ENCODE peak calls at places on chromosome 4, in five cellular contexts. J, H, Y, M and P are unnamed samples.

GRCh38 chr4:142551513-142552280 is 294.4 kb downstream of the INPP4B start:
- DNase-seq in Y (no peak), H (no peak), M (no peak), J (no peak), P (no peak)

GRCh38 chr4:122458625-122459024 is 2.1 kb upstream of the IL2 start:
- DNase-seq in Y (peak), H (no peak), J (no peak), M (peak), P (no peak)

GRCh38 chr4:7124643-7125442 is 57.0 kb upstream of the GRPEL1 start:
- DNase-seq in J (no peak), Y (peak), H (peak), M (peak), P (peak)

GRCh38 chr4:151284534-151285245 is 7.7 kb downstream of the PRSS48 start:
- DNase-seq in M (no peak), J (no peak), Y (no peak), H (no peak), P (no peak)

GRCh38 chr4:1402021-1402515 is 4.2 kb downstream of the NKX1-1 start:
- DNase-seq in Y (no peak), M (peak), J (no peak), H (peak), P (no peak)

GRCh38 chr4:53453385-53453784 is 75.9 kb downstream of the FIP1L1 start:
- DNase-seq in M (no peak), H (no peak), Y (no peak), J (no peak), P (no peak)

GRCh38 chr4:181752516-181752915 is 490.7 kb upstream of the TENM3 start:
- DNase-seq in H (no peak), J (no peak), Y (no peak), M (no peak), P (no peak)

GRCh38 chr4:139555705-139556070 is 331 bp downstream of the SETD7 start:
- DNase-seq in H (peak), J (peak), M (peak), Y (no peak), P (no peak)

GRCh38 chr4:15244354-15244753 is 183.5 kb upstream of the C1QTNF7 start:
- DNase-seq in M (no peak), J (no peak), Y (no peak), H (no peak), P (no peak)

GRCh38 chr4:185748901-185749390 is 63.0 kb downstream of the SORBS2 start:
- DNase-seq in M (no peak), Y (no peak), J (no peak), H (no peak), P (no peak)

GRCh38 chr4:165502919-165503907 is 124.4 kb downstream of the CPE start:
- DNase-seq in Y (no peak), M (peak), H (no peak), J (no peak), P (no peak)

GRCh38 chr4:123974419-123975105 is 578.0 kb downstream of the SPRY1 start:
- DNase-seq in M (no peak), H (no peak), Y (no peak), J (no peak), P (no peak)

GRCh38 chr4:138558886-138559285 is 316.7 kb upstream of the SLC7A11 start:
- DNase-seq in Y (no peak), J (no peak), H (no peak), M (no peak), P (no peak)

GRCh38 chr4:177239878-177240277 is 69.8 kb upstream of the NEIL3 start:
- DNase-seq in H (no peak), Y (no peak), M (no peak), J (no peak), P (no peak)

GRCh38 chr4:21134994-21135393 is 434.7 kb downstream of the PACRGL start:
- DNase-seq in Y (peak), J (no peak), M (peak), H (no peak), P (no peak)
- TF ChIP-seq CTCF in Y (no peak), J (no peak), M (peak), H (no peak), P (no peak)

DNA sequence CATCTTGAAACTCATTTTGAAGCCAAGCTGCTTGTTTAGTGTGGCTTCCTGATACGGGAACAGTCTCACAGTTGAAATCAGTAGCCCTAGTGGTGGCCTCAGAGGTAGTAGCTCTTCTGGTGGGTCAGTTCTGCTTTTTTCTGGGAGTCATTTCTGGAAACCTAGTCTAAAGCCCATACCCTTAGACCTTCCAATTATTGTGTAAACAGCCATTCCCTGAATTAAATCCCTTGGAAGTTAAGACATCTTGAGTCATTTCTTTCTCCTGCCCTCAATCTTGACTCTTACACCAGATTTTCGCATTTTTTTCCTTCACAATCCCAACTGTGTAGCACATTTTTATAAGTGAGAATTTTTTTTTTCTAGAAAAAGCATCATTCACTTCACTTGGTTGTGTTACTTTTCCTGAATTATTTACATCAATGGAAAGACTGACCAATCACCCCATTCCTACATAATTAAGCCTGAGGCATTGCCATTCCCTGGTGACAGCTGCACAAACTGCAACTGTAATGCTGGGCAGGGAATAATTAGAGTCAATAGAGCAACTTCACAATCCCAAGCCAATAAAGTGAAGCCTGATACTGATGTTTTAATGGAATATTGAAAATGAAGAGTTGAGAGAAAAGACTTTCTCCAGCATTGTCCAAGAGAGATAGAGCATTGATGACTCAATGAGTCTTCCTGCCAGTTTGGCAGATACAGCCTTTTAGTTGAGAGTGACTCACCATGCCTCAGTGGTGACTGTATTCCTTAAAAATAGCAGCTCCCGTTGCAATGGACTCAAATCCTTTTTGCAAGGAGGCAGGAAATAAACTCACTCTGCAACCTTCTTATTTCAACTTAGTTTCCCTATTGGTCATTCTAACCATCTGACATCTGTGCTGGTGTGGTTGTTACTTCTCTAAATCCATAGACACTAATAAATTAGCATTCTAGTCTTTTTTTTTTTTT is 13.0 kb upstream of the SEPSECS start:
- DNase-seq in M (peak), J (no peak), H (no peak), Y (peak), P (peak)
- TF ChIP-seq CTCF in M (no peak), J (no peak), H (no peak), Y (peak), P (no peak)

DNA sequence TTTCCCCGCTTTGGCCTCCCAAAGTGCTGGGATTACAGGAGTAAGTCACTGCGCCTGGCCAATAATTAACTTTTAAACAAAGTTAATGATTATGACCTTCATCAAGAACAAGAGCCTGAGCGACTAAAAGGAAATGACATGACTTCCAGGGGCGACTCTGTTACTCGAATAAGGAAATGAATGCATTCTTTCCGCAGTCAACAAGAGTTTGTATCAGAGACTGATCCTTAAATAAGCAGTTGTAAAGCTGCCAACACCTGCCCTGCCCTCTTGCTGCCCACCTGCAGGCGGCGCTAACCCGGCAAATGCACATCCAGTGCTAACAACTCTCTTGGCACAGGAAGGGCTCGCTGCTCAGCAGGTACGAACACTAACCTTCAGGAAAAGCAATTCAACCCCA is 27.3 kb downstream of the WDR1 start:
- DNase-seq in H (peak), M (peak), Y (peak), J (no peak), P (no peak)
- TF ChIP-seq CTCF in H (peak), M (peak), Y (peak), J (peak), P (no peak)

GRCh38 chr4:88528861-88529260 is 5.3 kb upstream of the PYURF start:
- DNase-seq in J (no peak), M (no peak), Y (no peak), H (no peak), P (no peak)

GRCh38 chr4:88527787-88528186 is 4.2 kb upstream of the PYURF start:
- DNase-seq in Y (no peak), J (no peak), M (no peak), H (no peak), P (no peak)

GRCh38 chr4:88523325-88524129 is at the start of gene PYURF:
- DNase-seq in H (peak), J (peak), M (peak), Y (peak), P (peak)

GRCh38 chr4:88522702-88523324 is 763 bp downstream of the PYURF start:
- DNase-seq in Y (peak), M (peak), H (peak), J (no peak), P (no peak)

DNA sequence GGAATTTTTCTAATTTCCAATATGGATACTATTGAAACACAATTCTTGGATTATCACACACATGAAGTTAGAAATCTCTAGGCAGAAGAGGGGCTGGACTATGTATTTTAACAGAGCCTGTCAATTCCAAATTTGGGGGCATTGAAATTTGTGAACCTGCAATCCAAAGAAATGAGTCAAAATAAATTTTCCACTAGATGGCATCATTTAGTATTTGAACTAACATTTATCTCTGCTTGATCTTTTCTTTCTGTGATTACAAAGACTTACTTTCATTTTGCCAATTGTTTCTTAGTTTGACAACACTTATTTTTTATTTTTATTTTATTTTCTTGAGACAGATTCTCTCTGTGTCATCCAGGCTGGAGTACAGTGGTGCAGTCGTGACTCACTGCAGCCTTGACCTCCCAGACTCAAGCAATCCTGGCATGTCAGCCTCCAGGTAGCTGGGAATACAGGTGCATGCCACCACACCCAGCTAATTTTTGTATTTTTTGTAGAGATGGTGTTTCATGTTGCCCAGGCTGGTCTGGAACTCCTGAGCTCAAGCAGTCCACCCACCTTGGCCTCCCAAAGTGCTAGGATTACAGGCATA is 2.7 kb upstream of the PYURF start:
- DNase-seq in Y (peak), J (no peak), M (no peak), H (no peak), P (no peak)
- TF ChIP-seq CTCF in Y (no peak), J (no peak), M (peak), H (no peak), P (no peak)

GRCh38 chr4:117699595-117699994 is 334.7 kb upstream of the NDST3 start:
- DNase-seq in J (no peak), H (no peak), Y (no peak), M (no peak), P (no peak)

GRCh38 chr4:117702353-117702752 is 331.9 kb upstream of the NDST3 start:
- DNase-seq in M (no peak), J (no peak), Y (no peak), H (no peak), P (no peak)

GRCh38 chr4:117700111-117700892 is 334.0 kb upstream of the NDST3 start:
- DNase-seq in H (no peak), Y (peak), J (no peak), M (no peak), P (no peak)
- TF ChIP-seq CTCF in H (no peak), Y (peak), J (no peak), M (peak), P (no peak)